ENCODE peak calls at places on chromosomes 4 and X, in five cellular contexts. F, N, V, P and X are unnamed samples.

GRCh38 chr4:75634281-75634680 is 4.0 kb upstream of the CDKL2 start:
- DNase-seq in F (no peak), N (no peak), V (no peak), P (no peak), X (no peak)

GRCh38 chrX:74923942-74924448 is 1.3 kb downstream of the NEXMIF start:
- DNase-seq in F (peak; percentile 37), N (no peak), V (no peak), P (no peak), X (no peak)

GRCh38 chr4:150070464-150071170 is 7.6 kb upstream of the DCLK2 start:
- DNase-seq in F (no peak), N (no peak), V (no peak), P (no peak), X (no peak)

GRCh38 chr4:48243897-48244296 is 25.7 kb downstream of the TEC start:
- DNase-seq in F (no peak), N (no peak), V (no peak), P (no peak), X (no peak)

GRCh38 chr4:8349664-8350225 is 80.2 kb downstream of the HTRA3 start:
- DNase-seq in F (no peak), N (no peak), V (no peak), P (no peak), X (no peak)

GRCh38 chrX:48589482-48590162 is 7.7 kb upstream of the WDR13 start:
- DNase-seq in F (no peak), N (peak; percentile 44), V (no peak), P (no peak), X (no peak)

GRCh38 chrX:107713205-107714195 is 62.1 kb downstream of the TSC22D3 start:
- DNase-seq in F (no peak), N (no peak), V (no peak), P (no peak), X (no peak)

GRCh38 chr4:55876387-55876786 is 22.9 kb downstream of the EXOC1 start:
- DNase-seq in F (no peak), N (no peak), V (no peak), P (no peak), X (no peak)

GRCh38 chr4:10727140-10727880 is 42.7 kb upstream of the CLNK start:
- DNase-seq in F (no peak), N (no peak), V (no peak), P (no peak), X (no peak)

GRCh38 chrX:54449929-54450328 is 9.7 kb downstream of the TSR2 start:
- DNase-seq in F (no peak), N (no peak), V (no peak), P (no peak), X (no peak)

GRCh38 chrX:54447461-54447860 is 7.3 kb downstream of the TSR2 start:
- DNase-seq in F (peak; percentile 45), N (no peak), V (peak; percentile 14), P (no peak), X (no peak)

GRCh38 chrX:54452920-54453319 is 12.7 kb downstream of the TSR2 start:
- DNase-seq in F (peak; percentile 58), N (peak; percentile 23), V (peak; percentile 22), P (no peak), X (no peak)
- TF ChIP-seq REST in F (no peak), N (no peak), V (no peak), P (no peak), X (no peak)

DNA sequence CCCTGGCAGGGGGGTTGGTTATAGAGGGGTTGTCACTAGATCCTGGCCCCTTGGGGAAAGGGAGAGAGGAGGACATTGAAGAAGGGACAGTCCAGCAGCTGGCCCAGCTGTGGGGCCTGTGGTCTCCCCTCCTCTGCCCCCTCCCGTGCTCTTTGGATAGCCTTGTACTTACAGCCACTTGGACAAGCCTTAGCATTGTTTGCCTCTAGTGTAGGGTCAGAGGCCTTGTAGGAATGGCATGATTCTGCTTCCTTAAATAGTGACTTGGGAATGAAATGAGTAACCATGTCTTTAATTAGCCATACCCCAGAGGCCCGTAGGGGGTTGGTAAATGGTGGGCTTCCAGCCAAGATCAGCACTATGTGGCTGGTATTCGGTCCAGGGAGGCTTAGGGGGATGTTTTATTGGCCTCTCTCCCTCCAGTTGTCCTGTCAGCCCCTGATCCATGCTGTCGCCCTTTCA is 230.6 kb downstream of the PTTG2 start:
- DNase-seq in F (no peak), N (no peak), V (no peak), P (no peak), X (no peak)
- H3K4me2 ChIP-seq in F (no peak overlapping the region), N (no peak overlapping the region), V (peak overlapping the region; percentile 21), P (no peak overlapping the region), X (peak overlapping the region; percentile 82)

DNA sequence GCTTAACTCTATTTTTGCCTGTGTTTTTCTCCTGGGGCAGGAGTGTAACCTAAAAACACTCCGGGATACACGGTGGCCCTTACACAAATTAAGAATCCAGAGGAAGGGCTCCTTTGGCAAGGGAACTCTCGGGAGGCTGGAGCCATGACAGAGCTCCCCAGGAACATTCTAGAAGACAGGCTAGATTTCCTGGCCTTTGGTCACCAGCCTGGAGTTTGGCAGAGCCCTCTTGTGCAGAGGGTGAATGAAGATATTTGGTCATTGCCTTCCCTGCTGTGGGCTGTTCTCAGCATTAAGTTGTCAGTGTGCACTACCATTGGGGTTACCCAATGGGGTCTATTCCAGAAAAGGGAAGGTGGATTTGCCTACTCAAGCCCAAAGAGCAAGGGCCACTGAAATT is 53.8 kb upstream of the LNX1 start:
- DNase-seq in F (no peak), N (no peak), V (no peak), P (no peak), X (no peak)
- TF ChIP-seq REST in F (no peak), N (no peak), V (no peak), P (no peak), X (no peak)

GRCh38 chrX:41116948-41117347 is 31.7 kb downstream of the USP9X start:
- DNase-seq in F (no peak), N (peak; percentile 22), V (no peak), P (peak; percentile 71), X (no peak)

GRCh38 chrX:41108684-41109205 is 23.5 kb downstream of the USP9X start:
- DNase-seq in F (peak; percentile 52), N (no peak), V (no peak), P (no peak), X (no peak)

GRCh38 chrX:41108007-41108683 is 22.9 kb downstream of the USP9X start:
- DNase-seq in F (no peak), N (no peak), V (no peak), P (no peak), X (no peak)

DNA sequence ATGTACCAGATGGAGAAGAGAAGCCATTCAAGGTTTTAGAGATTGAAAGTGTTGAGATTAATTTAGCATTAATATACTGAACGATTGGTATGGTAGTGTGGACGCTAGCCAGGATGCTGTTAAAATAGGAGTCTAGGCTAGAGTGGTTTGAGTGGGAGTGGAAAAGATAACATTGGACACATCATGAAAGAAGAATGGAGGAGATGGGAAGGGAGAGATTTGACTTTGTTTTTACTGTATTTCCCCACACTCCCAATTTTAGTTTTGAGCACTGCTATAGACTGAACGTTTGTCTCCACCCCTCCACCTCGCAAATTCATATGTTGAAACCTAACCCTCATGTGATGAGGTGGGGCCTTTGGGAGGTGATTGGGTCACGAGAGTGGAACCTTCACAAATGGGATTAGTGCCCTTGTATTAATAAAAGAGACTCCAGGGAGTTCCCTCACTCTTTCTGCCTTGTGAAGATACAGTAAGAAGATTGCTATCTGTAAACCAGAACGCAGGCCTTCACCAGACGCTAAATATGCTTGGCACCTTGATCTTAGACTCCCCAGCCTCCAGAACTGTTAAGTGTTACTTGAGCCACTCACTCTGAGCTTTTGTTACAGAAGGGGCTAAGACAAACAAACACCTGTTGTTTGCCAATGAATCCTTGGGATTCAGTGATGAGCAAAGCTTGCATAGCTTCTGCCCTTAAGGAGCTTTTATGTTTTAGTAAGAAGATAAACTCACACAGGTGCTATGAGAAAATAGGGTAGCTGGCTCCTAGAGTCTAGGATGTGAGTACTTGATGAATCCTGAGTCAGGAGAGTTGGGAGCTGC is 25.8 kb downstream of the USP9X start:
- DNase-seq in F (peak; percentile 52), N (peak; percentile 13), V (no peak), P (no peak), X (no peak)
- H3K4me2 ChIP-seq in F (peak overlapping the region; percentile 74), N (peak overlapping the region; percentile 5), V (peak overlapping the region; percentile 18), P (no peak overlapping the region), X (no peak overlapping the region)

GRCh38 chr4:7335363-7336066 is 99.2 kb downstream of the PSAPL1 start:
- DNase-seq in F (peak; percentile 87), N (peak; percentile 58), V (peak; percentile 69), P (peak; percentile 1), X (peak; percentile 42)
- TF ChIP-seq REST in F (no peak), N (no peak), V (no peak), P (no peak), X (no peak)

DNA sequence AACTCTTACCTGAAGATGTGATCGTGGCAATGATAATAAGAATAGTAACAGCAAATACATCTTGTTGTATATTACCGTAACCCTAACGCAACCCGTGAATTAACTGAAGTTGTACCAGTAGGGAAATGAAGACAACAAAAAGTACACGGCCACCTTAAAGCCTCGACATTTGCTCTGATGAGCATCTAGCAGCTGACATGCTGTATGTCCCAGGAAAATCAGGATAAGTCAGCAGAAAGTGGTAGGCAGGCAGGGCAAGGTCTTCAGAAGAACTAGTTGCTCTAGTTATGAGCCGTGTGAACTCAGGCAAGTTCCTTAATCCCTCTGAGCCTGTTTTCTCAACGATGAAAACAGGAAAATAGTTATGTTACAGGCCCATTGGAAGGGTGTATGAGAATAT is 7.7 kb upstream of the ASB5 start:
- DNase-seq in F (no peak), N (no peak), V (no peak), P (no peak), X (no peak)
- H3K4me2 ChIP-seq in F (no peak overlapping the region), N (peak overlapping the region; percentile 80), V (no peak overlapping the region), P (no peak overlapping the region), X (no peak overlapping the region)

GRCh38 chr4:157014621-157015591 is 43.3 kb upstream of the PDGFC start:
- DNase-seq in F (peak; percentile 80), N (no peak), V (no peak), P (no peak), X (peak; percentile 29)
- TF ChIP-seq REST in F (no peak), N (no peak), V (no peak), P (no peak), X (no peak)

DNA sequence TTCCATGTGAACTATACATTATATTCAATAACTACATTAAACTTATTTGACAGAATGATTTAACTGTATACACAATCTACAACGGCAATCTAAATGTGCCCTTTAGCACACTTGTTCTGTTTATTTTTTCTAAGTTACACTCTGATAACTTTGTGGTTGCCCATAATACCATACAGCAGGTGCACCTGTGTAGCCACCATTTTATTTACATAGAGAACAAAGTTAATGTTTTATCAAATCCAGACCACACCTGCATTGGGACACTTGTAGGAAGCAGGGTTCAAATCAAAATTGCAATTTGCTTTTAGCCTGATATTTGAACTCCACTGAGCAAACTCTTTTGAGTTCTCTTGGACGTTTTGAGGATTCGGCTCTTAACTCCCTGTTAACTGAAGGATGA is 275.8 kb downstream of the CFAP299 start:
- DNase-seq in F (no peak), N (no peak), V (no peak), P (peak; percentile 13), X (no peak)
- H3K4me2 ChIP-seq in F (no peak overlapping the region), N (no peak overlapping the region), V (no peak overlapping the region), P (no peak overlapping the region), X (no peak overlapping the region)